ENCODE peak calls at places on chromosomes 11 and 22, in ten cellular contexts. One of them, this sample, is unnamed.

GRCh38 chr11:30758946-30759501 is 172.9 kb upstream of the MPPED2 start:
- DNase-seq in fibroblast of lung: peak
- DNase-seq in T-helper 1 cell: no peak
- DNase-seq in stimulated activated CD4-positive, alpha-beta T cell treated with anti-CD3 and anti-CD28 coated beads, Interleukin-1b, Interleukin-23, amount 100 ng/mL, for 24 hours: no peak
- DNase-seq in RWPE1: no peak
- DNase-seq in cardiac fibroblast: no peak
- DNase-seq in Panc1: no peak
- DNase-seq in activated CD4-positive, alpha-beta T cell treated with anti-CD3 and anti-CD28 coated beads for 36 hours: no peak
- DNase-seq in endothelial cell: no peak
- DNase-seq in caudate nucleus: no peak
- DNase-seq in this sample: no peak

GRCh38 chr11:112255075-112255739 is 5.5 kb downstream of the PLET1 start:
- DNase-seq in fibroblast of lung: peak
- DNase-seq in T-helper 1 cell: no peak
- DNase-seq in stimulated activated CD4-positive, alpha-beta T cell treated with anti-CD3 and anti-CD28 coated beads, Interleukin-1b, Interleukin-23, amount 100 ng/mL, for 24 hours: no peak
- DNase-seq in RWPE1: peak
- DNase-seq in cardiac fibroblast: peak
- DNase-seq in Panc1: peak
- DNase-seq in activated CD4-positive, alpha-beta T cell treated with anti-CD3 and anti-CD28 coated beads for 36 hours: no peak
- DNase-seq in endothelial cell: no peak
- DNase-seq in caudate nucleus: no peak
- DNase-seq in this sample: no peak

GRCh38 chr22:46525681-46526483 is 11.5 kb downstream of the CELSR1 start:
- DNase-seq in fibroblast of lung: no peak
- DNase-seq in T-helper 1 cell: no peak
- DNase-seq in stimulated activated CD4-positive, alpha-beta T cell treated with anti-CD3 and anti-CD28 coated beads, Interleukin-1b, Interleukin-23, amount 100 ng/mL, for 24 hours: no peak
- DNase-seq in RWPE1: peak
- DNase-seq in cardiac fibroblast: no peak
- DNase-seq in Panc1: no peak
- DNase-seq in activated CD4-positive, alpha-beta T cell treated with anti-CD3 and anti-CD28 coated beads for 36 hours: no peak
- DNase-seq in endothelial cell: no peak
- DNase-seq in caudate nucleus: no peak
- DNase-seq in this sample: no peak

GRCh38 chr22:27242111-27242436 is 559.5 kb downstream of the MN1 start:
- DNase-seq in fibroblast of lung: no peak
- DNase-seq in T-helper 1 cell: no peak
- DNase-seq in stimulated activated CD4-positive, alpha-beta T cell treated with anti-CD3 and anti-CD28 coated beads, Interleukin-1b, Interleukin-23, amount 100 ng/mL, for 24 hours: no peak
- DNase-seq in RWPE1: no peak
- DNase-seq in cardiac fibroblast: peak
- DNase-seq in Panc1: no peak
- DNase-seq in activated CD4-positive, alpha-beta T cell treated with anti-CD3 and anti-CD28 coated beads for 36 hours: no peak
- DNase-seq in endothelial cell: no peak
- DNase-seq in caudate nucleus: no peak
- DNase-seq in this sample: no peak

GRCh38 chr11:126495806-126496205 is 140.3 kb downstream of the ST3GAL4 start:
- DNase-seq in fibroblast of lung: no peak
- DNase-seq in T-helper 1 cell: no peak
- DNase-seq in stimulated activated CD4-positive, alpha-beta T cell treated with anti-CD3 and anti-CD28 coated beads, Interleukin-1b, Interleukin-23, amount 100 ng/mL, for 24 hours: no peak
- DNase-seq in RWPE1: no peak
- DNase-seq in cardiac fibroblast: no peak
- DNase-seq in Panc1: no peak
- DNase-seq in activated CD4-positive, alpha-beta T cell treated with anti-CD3 and anti-CD28 coated beads for 36 hours: no peak
- DNase-seq in endothelial cell: no peak
- DNase-seq in caudate nucleus: no peak
- DNase-seq in this sample: no peak

GRCh38 chr11:1217151-1217550 is 5.7 kb upstream of the MUC5B start:
- DNase-seq in fibroblast of lung: no peak
- DNase-seq in T-helper 1 cell: no peak
- DNase-seq in stimulated activated CD4-positive, alpha-beta T cell treated with anti-CD3 and anti-CD28 coated beads, Interleukin-1b, Interleukin-23, amount 100 ng/mL, for 24 hours: no peak
- DNase-seq in RWPE1: no peak
- DNase-seq in cardiac fibroblast: no peak
- DNase-seq in Panc1: no peak
- DNase-seq in activated CD4-positive, alpha-beta T cell treated with anti-CD3 and anti-CD28 coated beads for 36 hours: no peak
- DNase-seq in endothelial cell: no peak
- DNase-seq in caudate nucleus: no peak
- DNase-seq in this sample: no peak

GRCh38 chr11:68441466-68442230 is 18.9 kb upstream of the PPP6R3 start:
- DNase-seq in fibroblast of lung: peak
- DNase-seq in T-helper 1 cell: no peak
- DNase-seq in stimulated activated CD4-positive, alpha-beta T cell treated with anti-CD3 and anti-CD28 coated beads, Interleukin-1b, Interleukin-23, amount 100 ng/mL, for 24 hours: no peak
- DNase-seq in RWPE1: no peak
- DNase-seq in cardiac fibroblast: peak
- DNase-seq in Panc1: no peak
- DNase-seq in activated CD4-positive, alpha-beta T cell treated with anti-CD3 and anti-CD28 coated beads for 36 hours: no peak
- DNase-seq in endothelial cell: no peak
- DNase-seq in caudate nucleus: no peak
- DNase-seq in this sample: no peak

GRCh38 chr11:47417712-47418111 is 8.5 kb downstream of the PSMC3 start:
- DNase-seq in fibroblast of lung: no peak
- DNase-seq in T-helper 1 cell: no peak
- DNase-seq in stimulated activated CD4-positive, alpha-beta T cell treated with anti-CD3 and anti-CD28 coated beads, Interleukin-1b, Interleukin-23, amount 100 ng/mL, for 24 hours: no peak
- DNase-seq in RWPE1: no peak
- DNase-seq in cardiac fibroblast: no peak
- DNase-seq in Panc1: no peak
- DNase-seq in activated CD4-positive, alpha-beta T cell treated with anti-CD3 and anti-CD28 coated beads for 36 hours: no peak
- DNase-seq in endothelial cell: no peak
- DNase-seq in caudate nucleus: no peak
- DNase-seq in this sample: no peak

GRCh38 chr22:41261541-41262249 is 21.0 kb upstream of the CHADL start:
- DNase-seq in fibroblast of lung: no peak
- DNase-seq in T-helper 1 cell: no peak
- DNase-seq in stimulated activated CD4-positive, alpha-beta T cell treated with anti-CD3 and anti-CD28 coated beads, Interleukin-1b, Interleukin-23, amount 100 ng/mL, for 24 hours: no peak
- DNase-seq in RWPE1: no peak
- DNase-seq in cardiac fibroblast: no peak
- DNase-seq in Panc1: no peak
- DNase-seq in activated CD4-positive, alpha-beta T cell treated with anti-CD3 and anti-CD28 coated beads for 36 hours: no peak
- DNase-seq in endothelial cell: no peak
- DNase-seq in caudate nucleus: no peak
- DNase-seq in this sample: no peak

GRCh38 chr11:64344160-64344559 is 4.2 kb downstream of the CCDC88B start:
- DNase-seq in fibroblast of lung: no peak
- DNase-seq in T-helper 1 cell: no peak
- DNase-seq in stimulated activated CD4-positive, alpha-beta T cell treated with anti-CD3 and anti-CD28 coated beads, Interleukin-1b, Interleukin-23, amount 100 ng/mL, for 24 hours: no peak
- DNase-seq in RWPE1: no peak
- DNase-seq in cardiac fibroblast: no peak
- DNase-seq in Panc1: no peak
- DNase-seq in activated CD4-positive, alpha-beta T cell treated with anti-CD3 and anti-CD28 coated beads for 36 hours: no peak
- DNase-seq in endothelial cell: no peak
- DNase-seq in caudate nucleus: no peak
- DNase-seq in this sample: no peak

GRCh38 chr11:799641-800316 is 1.7 kb upstream of the SLC25A22 start:
- DNase-seq in fibroblast of lung: no peak
- DNase-seq in T-helper 1 cell: no peak
- DNase-seq in stimulated activated CD4-positive, alpha-beta T cell treated with anti-CD3 and anti-CD28 coated beads, Interleukin-1b, Interleukin-23, amount 100 ng/mL, for 24 hours: no peak
- DNase-seq in RWPE1: no peak
- DNase-seq in cardiac fibroblast: no peak
- DNase-seq in Panc1: no peak
- DNase-seq in activated CD4-positive, alpha-beta T cell treated with anti-CD3 and anti-CD28 coated beads for 36 hours: no peak
- DNase-seq in endothelial cell: no peak
- DNase-seq in caudate nucleus: no peak
- DNase-seq in this sample: no peak

GRCh38 chr11:27392715-27393114 is 29.7 kb upstream of the CCDC34 start:
- DNase-seq in fibroblast of lung: peak
- DNase-seq in T-helper 1 cell: no peak
- DNase-seq in stimulated activated CD4-positive, alpha-beta T cell treated with anti-CD3 and anti-CD28 coated beads, Interleukin-1b, Interleukin-23, amount 100 ng/mL, for 24 hours: no peak
- DNase-seq in RWPE1: no peak
- DNase-seq in cardiac fibroblast: peak
- DNase-seq in Panc1: no peak
- DNase-seq in activated CD4-positive, alpha-beta T cell treated with anti-CD3 and anti-CD28 coated beads for 36 hours: no peak
- DNase-seq in endothelial cell: no peak
- DNase-seq in caudate nucleus: no peak
- DNase-seq in this sample: no peak

GRCh38 chr11:67698247-67698646 is 23.8 kb upstream of the ALDH3B2 start:
- DNase-seq in fibroblast of lung: no peak
- DNase-seq in T-helper 1 cell: no peak
- DNase-seq in stimulated activated CD4-positive, alpha-beta T cell treated with anti-CD3 and anti-CD28 coated beads, Interleukin-1b, Interleukin-23, amount 100 ng/mL, for 24 hours: peak
- DNase-seq in RWPE1: no peak
- DNase-seq in cardiac fibroblast: no peak
- DNase-seq in Panc1: no peak
- DNase-seq in activated CD4-positive, alpha-beta T cell treated with anti-CD3 and anti-CD28 coated beads for 36 hours: peak
- DNase-seq in endothelial cell: no peak
- DNase-seq in caudate nucleus: no peak
- DNase-seq in this sample: peak

GRCh38 chr11:122045181-122045586 is 70.8 kb downstream of the BLID start:
- DNase-seq in fibroblast of lung: peak
- DNase-seq in T-helper 1 cell: no peak
- DNase-seq in stimulated activated CD4-positive, alpha-beta T cell treated with anti-CD3 and anti-CD28 coated beads, Interleukin-1b, Interleukin-23, amount 100 ng/mL, for 24 hours: no peak
- DNase-seq in RWPE1: peak
- DNase-seq in cardiac fibroblast: peak
- DNase-seq in Panc1: no peak
- DNase-seq in activated CD4-positive, alpha-beta T cell treated with anti-CD3 and anti-CD28 coated beads for 36 hours: no peak
- DNase-seq in endothelial cell: no peak
- DNase-seq in caudate nucleus: no peak
- DNase-seq in this sample: no peak

This sample was measured in HCT116.